ENCODE peak calls at places on chromosomes 13 and 19, in four cellular contexts. W, R, S and H are unnamed samples.

GRCh38 chr19:38839816-38840582 is 8.4 kb upstream of the ECH1 start:
- DNase-seq in W (no peak), R (no peak), S (no peak), H (no peak)

GRCh38 chr19:13241321-13242104 is 91.3 kb downstream of the IER2 start:
- DNase-seq in W (no peak), R (no peak), S (no peak), H (no peak)

GRCh38 chr13:48144413-48145035 is 49.6 kb upstream of the MED4 start:
- DNase-seq in W (no peak), R (peak; percentile 92), S (no peak), H (peak; percentile 6)

GRCh38 chr19:58203814-58204475 is 21.1 kb downstream of the ZNF274 start:
- DNase-seq in W (no peak), R (no peak), S (no peak), H (no peak)

GRCh38 chr13:33870046-33870668 is 52.2 kb downstream of the RFC3 start:
- DNase-seq in W (no peak), R (no peak), S (no peak), H (no peak)

GRCh38 chr19:51702103-51702753 is 9.1 kb downstream of the SPACA6 start:
- DNase-seq in W (peak; percentile 77), R (peak; percentile 58), S (peak; percentile 15), H (no peak)

GRCh38 chr13:50140742-50141659 is 125.8 kb downstream of the KCNRG start:
- DNase-seq in W (no peak), R (no peak), S (no peak), H (no peak)

GRCh38 chr13:50643055-50643454 is 200.4 kb downstream of the DLEU7 start:
- DNase-seq in W (no peak), R (no peak), S (no peak), H (no peak)

GRCh38 chr13:48304132-48304876 is 753 bp downstream of the RB1 start:
- DNase-seq in W (peak; percentile 14), R (peak; percentile 59), S (no peak), H (peak; percentile 49)